ENCODE peak calls at places on chromosome 22, in ten cellular contexts. One of them, this sample, is unnamed.
A peak's percentile ranks its signal among the peaks of the same experiment; 100 is the strongest.

GRCh38 chr22:49934144-49934890 is 15.9 kb downstream of the CRELD2 start:
- DNase-seq in substantia nigra: peak; percentile 64
- DNase-seq in A549: no peak
- DNase-seq in neural progenitor cell: no peak
- DNase-seq in tibial artery: no peak
- DNase-seq in right lobe of liver: peak; percentile 78
- DNase-seq in CD8-positive, alpha-beta memory T cell: peak; percentile 41
- DNase-seq in keratinocyte: no peak
- DNase-seq in IMR-90: peak; percentile 12
- DNase-seq in lower lobe of right lung: peak; percentile 88
- DNase-seq in this sample: peak; percentile 60

GRCh38 chr22:35417606-35418005 is 17.7 kb downstream of the MCM5 start:
- DNase-seq in lower lobe of right lung: no peak
- DNase-seq in substantia nigra: no peak
- DNase-seq in neural progenitor cell: no peak
- DNase-seq in right lobe of liver: no peak
- DNase-seq in CD8-positive, alpha-beta memory T cell: no peak
- DNase-seq in tibial artery: no peak
- DNase-seq in keratinocyte: no peak
- DNase-seq in A549: no peak
- DNase-seq in IMR-90: no peak
- DNase-seq in this sample: no peak

GRCh38 chr22:30023099-30023498 is 57.2 kb upstream of the HORMAD2 start:
- DNase-seq in tibial artery: no peak
- DNase-seq in lower lobe of right lung: no peak
- DNase-seq in CD8-positive, alpha-beta memory T cell: no peak
- DNase-seq in neural progenitor cell: no peak
- DNase-seq in substantia nigra: no peak
- DNase-seq in right lobe of liver: no peak
- DNase-seq in keratinocyte: no peak
- DNase-seq in A549: no peak
- DNase-seq in IMR-90: peak; percentile 28
- DNase-seq in this sample: no peak

GRCh38 chr22:50520826-50521453 is 4.5 kb downstream of the SCO2 start:
- DNase-seq in lower lobe of right lung: no peak
- DNase-seq in tibial artery: no peak
- DNase-seq in CD8-positive, alpha-beta memory T cell: no peak
- DNase-seq in A549: no peak
- DNase-seq in neural progenitor cell: no peak
- DNase-seq in IMR-90: no peak
- DNase-seq in substantia nigra: no peak
- DNase-seq in right lobe of liver: no peak
- DNase-seq in keratinocyte: no peak
- DNase-seq in this sample: no peak

GRCh38 chr22:20011123-20011992 is 5.3 kb downstream of the ARVCF start:
- DNase-seq in IMR-90: no peak
- DNase-seq in tibial artery: peak; percentile 62
- DNase-seq in lower lobe of right lung: no peak
- DNase-seq in CD8-positive, alpha-beta memory T cell: no peak
- DNase-seq in A549: no peak
- DNase-seq in substantia nigra: no peak
- DNase-seq in neural progenitor cell: no peak
- DNase-seq in keratinocyte: no peak
- DNase-seq in right lobe of liver: no peak
- DNase-seq in this sample: no peak

GRCh38 chr22:49838771-49839717 is 11.4 kb upstream of the BRD1 start:
- DNase-seq in IMR-90: peak; percentile 33
- DNase-seq in right lobe of liver: no peak
- DNase-seq in A549: no peak
- DNase-seq in substantia nigra: no peak
- DNase-seq in tibial artery: no peak
- DNase-seq in keratinocyte: no peak
- DNase-seq in lower lobe of right lung: peak; percentile 45
- DNase-seq in CD8-positive, alpha-beta memory T cell: peak; percentile 89
- DNase-seq in neural progenitor cell: peak; percentile 37
- DNase-seq in this sample: no peak

GRCh38 chr22:29520851-29521250 is 32.7 kb downstream of the THOC5 start:
- DNase-seq in IMR-90: peak; percentile 91
- DNase-seq in CD8-positive, alpha-beta memory T cell: no peak
- DNase-seq in substantia nigra: no peak
- DNase-seq in neural progenitor cell: no peak
- DNase-seq in keratinocyte: no peak
- DNase-seq in tibial artery: no peak
- DNase-seq in right lobe of liver: no peak
- DNase-seq in lower lobe of right lung: no peak
- DNase-seq in A549: peak; percentile 14
- DNase-seq in this sample: no peak

GRCh38 chr22:17132112-17132511 is 11.0 kb upstream of the TMEM121B start:
- DNase-seq in substantia nigra: no peak
- DNase-seq in neural progenitor cell: no peak
- DNase-seq in tibial artery: no peak
- DNase-seq in CD8-positive, alpha-beta memory T cell: no peak
- DNase-seq in keratinocyte: no peak
- DNase-seq in A549: no peak
- DNase-seq in lower lobe of right lung: no peak
- DNase-seq in right lobe of liver: no peak
- DNase-seq in IMR-90: no peak
- DNase-seq in this sample: no peak

GRCh38 chr22:45452565-45453449 is 39.3 kb downstream of the RIBC2 start:
- DNase-seq in A549: no peak
- DNase-seq in neural progenitor cell: no peak
- DNase-seq in CD8-positive, alpha-beta memory T cell: no peak
- DNase-seq in tibial artery: no peak
- DNase-seq in keratinocyte: no peak
- DNase-seq in right lobe of liver: no peak
- DNase-seq in IMR-90: peak; percentile 67
- DNase-seq in lower lobe of right lung: no peak
- DNase-seq in substantia nigra: no peak
- DNase-seq in this sample: no peak

GRCh38 chr22:45450101-45450785 is 36.8 kb downstream of the RIBC2 start:
- DNase-seq in substantia nigra: no peak
- DNase-seq in tibial artery: no peak
- DNase-seq in lower lobe of right lung: no peak
- DNase-seq in IMR-90: no peak
- DNase-seq in A549: no peak
- DNase-seq in neural progenitor cell: no peak
- DNase-seq in right lobe of liver: no peak
- DNase-seq in keratinocyte: no peak
- DNase-seq in CD8-positive, alpha-beta memory T cell: no peak
- DNase-seq in this sample: no peak

GRCh38 chr22:45451988-45452387 is 38.5 kb downstream of the RIBC2 start:
- DNase-seq in tibial artery: no peak
- DNase-seq in substantia nigra: no peak
- DNase-seq in lower lobe of right lung: no peak
- DNase-seq in neural progenitor cell: no peak
- DNase-seq in A549: no peak
- DNase-seq in right lobe of liver: no peak
- DNase-seq in IMR-90: no peak
- DNase-seq in CD8-positive, alpha-beta memory T cell: no peak
- DNase-seq in keratinocyte: no peak
- DNase-seq in this sample: no peak

GRCh38 chr22:45448431-45448830 is 34.9 kb downstream of the RIBC2 start:
- DNase-seq in lower lobe of right lung: no peak
- DNase-seq in keratinocyte: no peak
- DNase-seq in neural progenitor cell: no peak
- DNase-seq in CD8-positive, alpha-beta memory T cell: no peak
- DNase-seq in tibial artery: peak; percentile 96
- DNase-seq in IMR-90: no peak
- DNase-seq in right lobe of liver: no peak
- DNase-seq in substantia nigra: no peak
- DNase-seq in A549: no peak
- DNase-seq in this sample: no peak

DNA sequence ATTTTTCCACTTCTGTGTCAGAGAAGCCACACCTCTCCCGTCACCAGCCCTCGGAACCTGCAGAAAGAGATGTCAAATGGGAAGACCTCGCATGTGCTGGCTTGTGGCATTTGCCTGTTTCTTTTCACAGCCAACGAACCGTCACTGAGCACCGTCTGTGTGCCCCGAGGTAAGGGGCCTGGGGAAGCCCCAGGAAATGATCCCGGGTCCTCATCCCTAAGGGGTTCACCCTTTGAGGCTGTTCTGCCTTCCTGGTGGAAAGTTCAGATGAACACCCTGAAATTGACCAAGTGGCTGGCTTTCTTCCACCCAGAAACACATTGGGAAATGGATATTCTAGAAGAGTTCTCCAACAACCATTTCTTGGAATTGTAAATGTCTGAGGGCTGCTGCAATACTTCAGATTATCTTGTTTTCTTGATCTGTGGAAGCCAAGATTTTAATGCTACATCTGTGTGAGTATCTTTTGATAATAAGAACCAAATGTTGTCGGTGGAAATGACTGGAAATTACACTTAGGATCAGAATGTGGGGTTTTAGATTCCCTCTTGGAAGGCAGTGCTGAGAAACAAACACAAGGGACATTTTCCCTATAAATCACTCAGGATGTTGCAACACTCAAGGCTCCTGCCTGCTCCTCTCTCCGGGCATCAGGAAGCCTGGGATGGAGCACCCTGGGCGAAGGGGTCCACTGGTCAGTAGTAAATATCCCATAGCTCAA is 37.6 kb downstream of the RIBC2 start:
- DNase-seq in neural progenitor cell: no peak
- DNase-seq in keratinocyte: no peak
- DNase-seq in substantia nigra: no peak
- DNase-seq in tibial artery: no peak
- DNase-seq in CD8-positive, alpha-beta memory T cell: no peak
- DNase-seq in IMR-90: peak; percentile 97
- DNase-seq in A549: no peak
- DNase-seq in lower lobe of right lung: no peak
- DNase-seq in right lobe of liver: no peak
- DNase-seq in this sample: no peak
- H3K27ac ChIP-seq in neural progenitor cell: no peak overlapping the region
- H3K27ac ChIP-seq in keratinocyte: no peak overlapping the region
- H3K27ac ChIP-seq in substantia nigra: no peak overlapping the region
- H3K27ac ChIP-seq in tibial artery: peak overlapping the region; percentile 59
- H3K27ac ChIP-seq in CD8-positive, alpha-beta memory T cell: no peak overlapping the region
- H3K27ac ChIP-seq in IMR-90: peak overlapping the region; percentile 100
- H3K27ac ChIP-seq in A549: no peak overlapping the region
- H3K27ac ChIP-seq in lower lobe of right lung: peak overlapping the region; percentile 56
- H3K27ac ChIP-seq in right lobe of liver: no peak overlapping the region
- H3K27ac ChIP-seq in this sample: no peak overlapping the region

GRCh38 chr22:36981247-36981775 is 37.9 kb downstream of the TST start:
- DNase-seq in CD8-positive, alpha-beta memory T cell: no peak
- DNase-seq in tibial artery: no peak
- DNase-seq in IMR-90: no peak
- DNase-seq in A549: no peak
- DNase-seq in keratinocyte: no peak
- DNase-seq in neural progenitor cell: no peak
- DNase-seq in lower lobe of right lung: no peak
- DNase-seq in right lobe of liver: no peak
- DNase-seq in substantia nigra: no peak
- DNase-seq in this sample: no peak

GRCh38 chr22:36979511-36979910 is 39.7 kb downstream of the TST start:
- DNase-seq in keratinocyte: no peak
- DNase-seq in right lobe of liver: no peak
- DNase-seq in IMR-90: no peak
- DNase-seq in tibial artery: no peak
- DNase-seq in CD8-positive, alpha-beta memory T cell: no peak
- DNase-seq in neural progenitor cell: no peak
- DNase-seq in substantia nigra: no peak
- DNase-seq in A549: no peak
- DNase-seq in lower lobe of right lung: no peak
- DNase-seq in this sample: no peak

GRCh38 chr22:36977947-36978660 is 41.1 kb downstream of the TST start:
- DNase-seq in IMR-90: peak; percentile 76
- DNase-seq in substantia nigra: peak; percentile 80
- DNase-seq in CD8-positive, alpha-beta memory T cell: peak; percentile 87
- DNase-seq in A549: peak; percentile 84
- DNase-seq in lower lobe of right lung: peak; percentile 94
- DNase-seq in neural progenitor cell: peak; percentile 95
- DNase-seq in tibial artery: peak; percentile 92
- DNase-seq in right lobe of liver: peak; percentile 90
- DNase-seq in keratinocyte: no peak
- DNase-seq in this sample: peak; percentile 86

GRCh38 chr22:36979016-36979415 is 40.2 kb downstream of the TST start:
- DNase-seq in right lobe of liver: no peak
- DNase-seq in lower lobe of right lung: no peak
- DNase-seq in substantia nigra: no peak
- DNase-seq in IMR-90: no peak
- DNase-seq in A549: no peak
- DNase-seq in tibial artery: no peak
- DNase-seq in CD8-positive, alpha-beta memory T cell: no peak
- DNase-seq in keratinocyte: no peak
- DNase-seq in neural progenitor cell: no peak
- DNase-seq in this sample: no peak

GRCh38 chr22:36977401-36977861 is 41.8 kb downstream of the TST start:
- DNase-seq in CD8-positive, alpha-beta memory T cell: peak; percentile 72
- DNase-seq in neural progenitor cell: peak; percentile 84
- DNase-seq in IMR-90: peak; percentile 9
- DNase-seq in lower lobe of right lung: peak; percentile 81
- DNase-seq in tibial artery: no peak
- DNase-seq in keratinocyte: no peak
- DNase-seq in A549: peak; percentile 72
- DNase-seq in substantia nigra: peak; percentile 38
- DNase-seq in right lobe of liver: peak; percentile 72
- DNase-seq in this sample: peak; percentile 37
- H3K27ac ChIP-seq in CD8-positive, alpha-beta memory T cell: peak overlapping the region; percentile 68
- H3K27ac ChIP-seq in neural progenitor cell: no peak overlapping the region
- H3K27ac ChIP-seq in IMR-90: no peak overlapping the region
- H3K27ac ChIP-seq in lower lobe of right lung: peak overlapping the region; percentile 60
- H3K27ac ChIP-seq in tibial artery: no peak overlapping the region
- H3K27ac ChIP-seq in keratinocyte: no peak overlapping the region
- H3K27ac ChIP-seq in A549: peak overlapping the region; percentile 63
- H3K27ac ChIP-seq in substantia nigra: no peak overlapping the region
- H3K27ac ChIP-seq in right lobe of liver: no peak overlapping the region
- H3K27ac ChIP-seq in this sample: no peak overlapping the region

GRCh38 chr22:46732041-46732379 is 6.0 kb downstream of the CERK start:
- DNase-seq in keratinocyte: no peak
- DNase-seq in lower lobe of right lung: no peak
- DNase-seq in right lobe of liver: no peak
- DNase-seq in IMR-90: no peak
- DNase-seq in neural progenitor cell: no peak
- DNase-seq in tibial artery: no peak
- DNase-seq in substantia nigra: no peak
- DNase-seq in A549: no peak
- DNase-seq in CD8-positive, alpha-beta memory T cell: no peak
- DNase-seq in this sample: no peak
- H3K27ac ChIP-seq in keratinocyte: no peak overlapping the region
- H3K27ac ChIP-seq in lower lobe of right lung: no peak overlapping the region
- H3K27ac ChIP-seq in right lobe of liver: peak overlapping the region; percentile 74
- H3K27ac ChIP-seq in IMR-90: no peak overlapping the region
- H3K27ac ChIP-seq in neural progenitor cell: no peak overlapping the region
- H3K27ac ChIP-seq in tibial artery: no peak overlapping the region
- H3K27ac ChIP-seq in substantia nigra: no peak overlapping the region
- H3K27ac ChIP-seq in A549: no peak overlapping the region
- H3K27ac ChIP-seq in CD8-positive, alpha-beta memory T cell: no peak overlapping the region
- H3K27ac ChIP-seq in this sample: no peak overlapping the region

GRCh38 chr22:39292002-39292401 is 27.4 kb downstream of the RPL3 start:
- DNase-seq in substantia nigra: no peak
- DNase-seq in neural progenitor cell: no peak
- DNase-seq in A549: peak; percentile 48
- DNase-seq in tibial artery: no peak
- DNase-seq in right lobe of liver: no peak
- DNase-seq in lower lobe of right lung: no peak
- DNase-seq in CD8-positive, alpha-beta memory T cell: no peak
- DNase-seq in keratinocyte: no peak
- DNase-seq in IMR-90: no peak
- DNase-seq in this sample: peak; percentile 33

GRCh38 chr22:39290248-39290720 is 29.1 kb downstream of the RPL3 start:
- DNase-seq in A549: no peak
- DNase-seq in IMR-90: no peak
- DNase-seq in right lobe of liver: no peak
- DNase-seq in lower lobe of right lung: no peak
- DNase-seq in keratinocyte: no peak
- DNase-seq in tibial artery: no peak
- DNase-seq in CD8-positive, alpha-beta memory T cell: no peak
- DNase-seq in neural progenitor cell: no peak
- DNase-seq in substantia nigra: no peak
- DNase-seq in this sample: no peak

GRCh38 chr22:39292561-39293074 is 26.8 kb downstream of the RPL3 start:
- DNase-seq in tibial artery: peak; percentile 94
- DNase-seq in IMR-90: peak; percentile 92
- DNase-seq in neural progenitor cell: peak; percentile 77
- DNase-seq in CD8-positive, alpha-beta memory T cell: no peak
- DNase-seq in keratinocyte: no peak
- DNase-seq in lower lobe of right lung: peak; percentile 95
- DNase-seq in substantia nigra: peak; percentile 43
- DNase-seq in A549: peak; percentile 93
- DNase-seq in right lobe of liver: peak; percentile 97
- DNase-seq in this sample: peak; percentile 86

GRCh38 chr22:39290724-39291161 is 28.7 kb downstream of the RPL3 start:
- DNase-seq in IMR-90: peak; percentile 71
- DNase-seq in CD8-positive, alpha-beta memory T cell: no peak
- DNase-seq in right lobe of liver: peak; percentile 92
- DNase-seq in substantia nigra: no peak
- DNase-seq in lower lobe of right lung: no peak
- DNase-seq in A549: peak; percentile 77
- DNase-seq in keratinocyte: no peak
- DNase-seq in tibial artery: no peak
- DNase-seq in neural progenitor cell: no peak
- DNase-seq in this sample: peak; percentile 81

DNA sequence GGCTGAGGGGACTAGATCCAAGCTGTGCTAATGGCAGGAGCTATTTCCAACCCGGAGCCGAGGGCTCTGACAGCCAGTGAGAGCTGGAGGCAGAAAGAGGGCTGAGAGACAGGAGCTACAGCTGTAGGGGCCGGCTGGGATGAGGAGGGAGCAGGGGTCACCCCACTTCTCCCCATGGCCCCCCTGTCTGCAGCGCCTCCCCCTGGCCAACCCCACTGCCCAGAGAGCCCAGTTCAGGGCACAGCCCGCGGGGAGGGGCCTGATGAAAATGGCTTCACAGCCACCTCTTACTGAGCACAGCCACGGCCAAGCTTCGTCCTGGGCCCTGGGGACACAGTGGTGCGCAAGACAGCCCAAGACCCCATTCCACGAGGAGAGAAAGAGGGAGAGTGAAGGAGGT is 27.9 kb downstream of the RPL3 start:
- DNase-seq in keratinocyte: no peak
- DNase-seq in substantia nigra: no peak
- DNase-seq in neural progenitor cell: no peak
- DNase-seq in IMR-90: no peak
- DNase-seq in right lobe of liver: no peak
- DNase-seq in CD8-positive, alpha-beta memory T cell: no peak
- DNase-seq in A549: no peak
- DNase-seq in lower lobe of right lung: no peak
- DNase-seq in tibial artery: no peak
- DNase-seq in this sample: no peak
- H3K27ac ChIP-seq in keratinocyte: peak overlapping the region; percentile 92
- H3K27ac ChIP-seq in substantia nigra: no peak overlapping the region
- H3K27ac ChIP-seq in neural progenitor cell: no peak overlapping the region
- H3K27ac ChIP-seq in IMR-90: no peak overlapping the region
- H3K27ac ChIP-seq in right lobe of liver: no peak overlapping the region
- H3K27ac ChIP-seq in CD8-positive, alpha-beta memory T cell: no peak overlapping the region
- H3K27ac ChIP-seq in A549: peak overlapping the region; percentile 93
- H3K27ac ChIP-seq in lower lobe of right lung: no peak overlapping the region
- H3K27ac ChIP-seq in tibial artery: peak overlapping the region; percentile 35
- H3K27ac ChIP-seq in this sample: peak overlapping the region; percentile 48

This sample was measured in SJCRH30.